ENCODE peak calls at places on chromosome 17, in nine cellular contexts. X, N, Y, W, V, Z, R, P and G are unnamed samples.

GRCh38 chr17:18981642-18982424 is 22.7 kb downstream of the FAM83G start:
- DNase-seq in P (peak), R (no peak), N (no peak), Z (peak), V (peak), X (peak), W (no peak), Y (no peak), G (peak)

GRCh38 chr17:47316316-47316715 is 7.4 kb upstream of the EFCAB13 start:
- DNase-seq in X (no peak), V (peak), Z (peak), Y (no peak), R (no peak), N (no peak), W (no peak), P (no peak), G (peak)

GRCh38 chr17:80778716-80779115 is 212.9 kb upstream of the CHMP6 start:
- DNase-seq in W (no peak), V (no peak), N (no peak), P (no peak), X (no peak), Y (no peak), Z (no peak), R (no peak), G (no peak)

GRCh38 chr17:78497115-78497540 is 80.1 kb downstream of the DNAH17 start:
- DNase-seq in R (no peak), P (peak), V (peak), N (peak), Z (peak), W (peak), Y (peak), X (peak), G (peak)

GRCh38 chr17:292531-293382 is 59.9 kb downstream of the RPH3AL start:
- DNase-seq in Z (no peak), P (no peak), V (no peak), Y (no peak), N (no peak), R (no peak), W (no peak), X (no peak), G (no peak)

GRCh38 chr17:67810464-67810863 is 14.8 kb upstream of the BPTF start:
- DNase-seq in R (no peak), W (no peak), Z (no peak), Y (no peak), P (no peak), X (no peak), V (no peak), N (no peak), G (no peak)

GRCh38 chr17:4858880-4859260 is 25.7 kb downstream of the MINK1 start:
- DNase-seq in Y (no peak), N (no peak), V (peak), W (no peak), P (no peak), R (no peak), X (peak), Z (peak), G (no peak)

GRCh38 chr17:78839173-78839761 is 1.3 kb downstream of the USP36 start:
- DNase-seq in Y (no peak), P (no peak), N (no peak), W (peak), V (peak), X (peak), R (no peak), Z (peak), G (no peak)

GRCh38 chr17:2197271-2197670 is 106.3 kb downstream of the SMG6 start:
- DNase-seq in N (no peak), V (no peak), Y (no peak), R (no peak), P (no peak), W (no peak), Z (no peak), X (no peak), G (no peak)

GRCh38 chr17:68101992-68102758 is 66.6 kb downstream of the KPNA2 start:
- DNase-seq in X (no peak), Y (peak), W (no peak), R (no peak), N (no peak), V (peak), P (no peak), Z (peak), G (no peak)

GRCh38 chr17:49016775-49017463 is 19.7 kb downstream of the IGF2BP1 start:
- DNase-seq in W (no peak), Z (peak), X (peak), R (no peak), P (no peak), Y (no peak), N (no peak), V (peak), G (no peak)

GRCh38 chr17:61366076-61366714 is 33.4 kb upstream of the TBX2 start:
- DNase-seq in Z (no peak), N (no peak), V (peak), W (no peak), Y (no peak), P (peak), X (no peak), R (no peak), G (no peak)

GRCh38 chr17:12395733-12396354 is 269.8 kb upstream of the MYOCD start:
- DNase-seq in R (no peak), N (no peak), W (peak), Y (no peak), P (no peak), X (peak), V (peak), Z (no peak), G (peak)

GRCh38 chr17:51590071-51590470 is 329.7 kb downstream of the UTP18 start:
- DNase-seq in P (peak), W (no peak), R (no peak), Z (no peak), Y (no peak), V (no peak), X (no peak), N (no peak), G (no peak)

GRCh38 chr17:54754560-54754959 is 146.1 kb upstream of the TOM1L1 start:
- DNase-seq in X (peak), N (peak), Y (no peak), P (no peak), Z (no peak), W (peak), R (no peak), V (no peak), G (peak)

GRCh38 chr17:19302791-19303233 is 59.7 kb downstream of the B9D1 start:
- DNase-seq in Y (no peak), P (no peak), Z (no peak), W (peak), X (no peak), V (no peak), N (no peak), R (no peak), G (no peak)